ENCODE peak calls at places on chromosomes 11 and 22, in four cellular contexts. One of them, this sample, is unnamed.

GRCh38 chr11:72760543-72761400 is 8.6 kb upstream of the ARAP1 start:
- DNase-seq in lower lobe of right lung: no peak
- DNase-seq in dorsolateral prefrontal cortex: no peak
- DNase-seq in adipocyte: peak
- DNase-seq in this sample: no peak

GRCh38 chr11:121540627-121541026 is 87.9 kb upstream of the SORL1-AS1 start:
- DNase-seq in adipocyte: no peak
- DNase-seq in dorsolateral prefrontal cortex: no peak
- DNase-seq in lower lobe of right lung: no peak
- DNase-seq in this sample: no peak

GRCh38 chr22:42994917-42995562 is 19.9 kb downstream of the PACSIN2 start:
- DNase-seq in lower lobe of right lung: peak
- DNase-seq in adipocyte: peak
- DNase-seq in dorsolateral prefrontal cortex: no peak
- DNase-seq in this sample: no peak

GRCh38 chr11:45815747-45816146 is 10.8 kb downstream of the SLC35C1 start:
- DNase-seq in adipocyte: no peak
- DNase-seq in lower lobe of right lung: no peak
- DNase-seq in dorsolateral prefrontal cortex: no peak
- DNase-seq in this sample: no peak

GRCh38 chr11:75492181-75492820 is 33.4 kb downstream of the GDPD5 start:
- DNase-seq in lower lobe of right lung: no peak
- DNase-seq in adipocyte: no peak
- DNase-seq in dorsolateral prefrontal cortex: no peak
- DNase-seq in this sample: no peak

GRCh38 chr22:46622081-46622521 is 1.9 kb downstream of the GRAMD4 start:
- DNase-seq in dorsolateral prefrontal cortex: peak
- DNase-seq in lower lobe of right lung: peak
- DNase-seq in adipocyte: no peak
- DNase-seq in this sample: peak

GRCh38 chr11:116312560-116313340 is 460.0 kb downstream of the BUD13 start:
- DNase-seq in lower lobe of right lung: peak
- DNase-seq in dorsolateral prefrontal cortex: peak
- DNase-seq in adipocyte: no peak
- DNase-seq in this sample: peak

GRCh38 chr11:15339302-15339701 is 224.6 kb downstream of the INSC start:
- DNase-seq in dorsolateral prefrontal cortex: no peak
- DNase-seq in adipocyte: no peak
- DNase-seq in lower lobe of right lung: no peak
- DNase-seq in this sample: no peak

GRCh38 chr22:38417252-38418060 is 37.5 kb downstream of the KCNJ4 start:
- DNase-seq in dorsolateral prefrontal cortex: peak
- DNase-seq in lower lobe of right lung: peak
- DNase-seq in adipocyte: no peak
- DNase-seq in this sample: peak

GRCh38 chr11:60953781-60954180 is 1.8 kb upstream of the SLC15A3 start:
- DNase-seq in adipocyte: no peak
- DNase-seq in dorsolateral prefrontal cortex: no peak
- DNase-seq in lower lobe of right lung: no peak
- DNase-seq in this sample: no peak

GRCh38 chr22:37538590-37539357 is 19.6 kb upstream of the CARD10 start:
- DNase-seq in dorsolateral prefrontal cortex: peak
- DNase-seq in lower lobe of right lung: peak
- DNase-seq in adipocyte: peak
- DNase-seq in this sample: peak

GRCh38 chr11:110093407-110094297 is 460 bp downstream of the ZC3H12C start:
- DNase-seq in adipocyte: peak
- DNase-seq in lower lobe of right lung: peak
- DNase-seq in dorsolateral prefrontal cortex: peak
- DNase-seq in this sample: peak

GRCh38 chr11:110092577-110093406 is at the start of gene ZC3H12C:
- DNase-seq in lower lobe of right lung: peak
- DNase-seq in dorsolateral prefrontal cortex: peak
- DNase-seq in adipocyte: peak
- DNase-seq in this sample: peak

GRCh38 chr11:110095554-110095953 is 2.4 kb downstream of the ZC3H12C start:
- DNase-seq in dorsolateral prefrontal cortex: no peak
- DNase-seq in adipocyte: no peak
- DNase-seq in lower lobe of right lung: no peak
- DNase-seq in this sample: no peak

GRCh38 chr11:110096369-110096976 is 3.3 kb downstream of the ZC3H12C start:
- DNase-seq in adipocyte: no peak
- DNase-seq in lower lobe of right lung: no peak
- DNase-seq in dorsolateral prefrontal cortex: no peak
- DNase-seq in this sample: no peak

GRCh38 chr11:110094298-110095073 is 1.3 kb downstream of the ZC3H12C start:
- DNase-seq in lower lobe of right lung: no peak
- DNase-seq in dorsolateral prefrontal cortex: no peak
- DNase-seq in adipocyte: no peak
- DNase-seq in this sample: no peak
- H3K4me3 ChIP-seq in lower lobe of right lung: peak
- H3K4me3 ChIP-seq in dorsolateral prefrontal cortex: peak
- H3K4me3 ChIP-seq in adipocyte: peak
- H3K4me3 ChIP-seq in this sample: peak

DNA sequence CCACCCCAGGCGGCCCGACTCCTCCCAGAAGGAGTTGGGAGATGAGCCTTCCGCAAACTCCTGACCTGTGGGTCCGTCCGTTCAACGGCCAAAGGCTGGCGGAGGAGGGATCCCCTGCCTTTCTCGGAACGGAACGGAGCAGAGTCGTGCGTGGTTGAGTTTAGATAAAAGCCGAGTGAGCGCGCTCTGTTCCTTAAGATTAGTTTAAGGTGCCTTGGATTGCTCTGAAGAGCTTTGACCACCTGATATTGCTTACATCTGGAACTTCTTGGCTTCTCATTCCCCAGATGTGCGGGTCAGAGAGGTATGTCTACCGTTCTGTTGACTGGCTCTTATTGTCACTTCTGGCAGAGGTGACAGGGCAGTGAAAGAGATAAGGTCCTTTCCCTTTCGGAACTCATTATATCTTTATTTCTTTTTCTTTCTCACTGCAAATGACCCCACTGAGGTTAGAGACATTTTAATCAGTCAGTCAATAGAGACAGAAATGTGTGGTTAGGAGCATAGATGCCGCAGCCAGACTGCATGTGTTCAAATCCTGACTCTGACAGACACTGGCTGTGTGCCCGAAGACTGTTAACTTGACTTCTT is at the start of gene TRIM6:
- DNase-seq in lower lobe of right lung: peak
- DNase-seq in adipocyte: peak
- DNase-seq in dorsolateral prefrontal cortex: no peak
- DNase-seq in this sample: peak
- H3K4me3 ChIP-seq in lower lobe of right lung: peak
- H3K4me3 ChIP-seq in adipocyte: peak
- H3K4me3 ChIP-seq in dorsolateral prefrontal cortex: peak
- H3K4me3 ChIP-seq in this sample: peak

GRCh38 chr11:4186464-4187054 is 92.0 kb downstream of the RRM1 start:
- DNase-seq in dorsolateral prefrontal cortex: no peak
- DNase-seq in adipocyte: no peak
- DNase-seq in lower lobe of right lung: no peak
- DNase-seq in this sample: no peak
- H3K4me3 ChIP-seq in dorsolateral prefrontal cortex: peak
- H3K4me3 ChIP-seq in adipocyte: peak
- H3K4me3 ChIP-seq in lower lobe of right lung: peak
- H3K4me3 ChIP-seq in this sample: peak

GRCh38 chr11:30016588-30017363 is at the start of gene KCNA4:
- DNase-seq in adipocyte: peak
- DNase-seq in lower lobe of right lung: peak
- DNase-seq in dorsolateral prefrontal cortex: peak
- DNase-seq in this sample: no peak
- H3K4me3 ChIP-seq in adipocyte: peak
- H3K4me3 ChIP-seq in lower lobe of right lung: peak
- H3K4me3 ChIP-seq in dorsolateral prefrontal cortex: peak
- H3K4me3 ChIP-seq in this sample: no peak

DNA sequence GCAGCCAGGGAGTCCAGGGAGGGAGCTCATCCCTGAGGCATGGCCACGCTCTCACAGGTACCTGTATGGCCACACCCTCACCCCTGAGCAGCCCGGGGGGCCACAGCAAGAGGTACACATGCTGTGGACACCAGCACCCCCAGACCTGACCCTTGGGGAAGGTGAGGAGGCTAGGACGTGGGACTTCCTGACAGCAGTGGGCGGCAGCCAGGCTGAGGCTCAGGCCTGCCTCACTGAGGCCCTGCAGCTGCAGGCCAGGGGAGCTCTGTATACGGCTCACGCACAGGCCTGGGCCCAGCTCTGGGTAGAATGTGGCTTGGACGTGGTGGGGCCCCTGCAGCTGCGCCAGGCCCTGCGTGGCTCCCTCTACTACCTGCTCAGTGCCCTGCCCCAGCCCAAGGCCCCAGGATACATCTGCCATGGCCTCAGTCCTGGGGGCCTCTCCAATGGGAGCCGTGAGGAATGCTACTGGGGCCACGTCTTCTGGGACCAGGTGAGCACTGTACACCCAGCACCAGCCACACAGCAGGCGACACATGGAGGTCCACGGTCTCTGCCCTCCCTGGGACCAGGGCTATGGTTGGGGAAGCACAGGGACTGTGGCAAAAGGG is 1.8 kb downstream of the PGGHG start:
- DNase-seq in lower lobe of right lung: peak
- DNase-seq in adipocyte: no peak
- DNase-seq in dorsolateral prefrontal cortex: no peak
- DNase-seq in this sample: peak
- H3K4me3 ChIP-seq in lower lobe of right lung: no peak
- H3K4me3 ChIP-seq in adipocyte: no peak
- H3K4me3 ChIP-seq in dorsolateral prefrontal cortex: no peak
- H3K4me3 ChIP-seq in this sample: no peak

GRCh38 chr22:23696326-23696851 is 5.6 kb downstream of the RGL4 start:
- DNase-seq in lower lobe of right lung: peak
- DNase-seq in dorsolateral prefrontal cortex: no peak
- DNase-seq in adipocyte: no peak
- DNase-seq in this sample: no peak

GRCh38 chr22:23695141-23695540 is 4.3 kb downstream of the RGL4 start:
- DNase-seq in lower lobe of right lung: no peak
- DNase-seq in dorsolateral prefrontal cortex: no peak
- DNase-seq in adipocyte: no peak
- DNase-seq in this sample: no peak

GRCh38 chr22:23697031-23697970 is 6.5 kb downstream of the RGL4 start:
- DNase-seq in adipocyte: no peak
- DNase-seq in lower lobe of right lung: no peak
- DNase-seq in dorsolateral prefrontal cortex: no peak
- DNase-seq in this sample: no peak

GRCh38 chr22:23693979-23694680 is 3.3 kb downstream of the RGL4 start:
- DNase-seq in dorsolateral prefrontal cortex: no peak
- DNase-seq in lower lobe of right lung: no peak
- DNase-seq in adipocyte: no peak
- DNase-seq in this sample: no peak

DNA sequence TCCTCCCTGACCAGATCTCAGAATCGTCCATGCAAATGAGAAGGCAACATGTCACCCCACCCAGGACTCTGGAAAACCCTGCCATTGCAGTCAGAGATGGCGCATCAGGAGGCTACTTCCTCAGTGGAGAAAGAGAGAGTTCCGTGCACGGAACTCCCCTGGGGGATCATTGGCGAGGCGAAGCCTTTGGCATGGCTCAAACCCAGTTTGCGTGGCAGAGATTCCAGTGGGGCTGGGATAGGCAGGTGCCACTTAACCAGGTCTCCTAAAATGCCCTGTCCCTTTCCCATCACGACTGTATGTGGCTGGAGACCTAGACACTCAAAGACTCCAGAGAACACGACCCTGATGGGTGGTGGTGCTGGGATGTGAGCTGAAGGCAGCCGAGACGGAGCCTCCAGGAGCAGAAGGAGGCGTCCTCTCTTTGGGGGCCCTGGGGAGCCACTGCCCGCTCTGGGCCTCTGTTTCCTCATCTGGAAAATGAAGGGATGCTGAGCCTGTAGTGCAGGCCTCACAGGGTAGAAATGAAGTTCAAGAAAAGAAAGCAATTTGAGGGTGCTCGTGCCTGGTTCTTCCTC is 5.0 kb downstream of the RGL4 start:
- DNase-seq in adipocyte: no peak
- DNase-seq in lower lobe of right lung: no peak
- DNase-seq in dorsolateral prefrontal cortex: no peak
- DNase-seq in this sample: no peak
- H3K4me3 ChIP-seq in adipocyte: no peak
- H3K4me3 ChIP-seq in lower lobe of right lung: no peak
- H3K4me3 ChIP-seq in dorsolateral prefrontal cortex: no peak
- H3K4me3 ChIP-seq in this sample: no peak

GRCh38 chr11:57777969-57778317 is 16.3 kb downstream of the CTNND1 start:
- DNase-seq in adipocyte: no peak
- DNase-seq in dorsolateral prefrontal cortex: no peak
- DNase-seq in lower lobe of right lung: no peak
- DNase-seq in this sample: peak
- H3K4me3 ChIP-seq in adipocyte: peak
- H3K4me3 ChIP-seq in dorsolateral prefrontal cortex: peak
- H3K4me3 ChIP-seq in lower lobe of right lung: peak
- H3K4me3 ChIP-seq in this sample: peak

DNA sequence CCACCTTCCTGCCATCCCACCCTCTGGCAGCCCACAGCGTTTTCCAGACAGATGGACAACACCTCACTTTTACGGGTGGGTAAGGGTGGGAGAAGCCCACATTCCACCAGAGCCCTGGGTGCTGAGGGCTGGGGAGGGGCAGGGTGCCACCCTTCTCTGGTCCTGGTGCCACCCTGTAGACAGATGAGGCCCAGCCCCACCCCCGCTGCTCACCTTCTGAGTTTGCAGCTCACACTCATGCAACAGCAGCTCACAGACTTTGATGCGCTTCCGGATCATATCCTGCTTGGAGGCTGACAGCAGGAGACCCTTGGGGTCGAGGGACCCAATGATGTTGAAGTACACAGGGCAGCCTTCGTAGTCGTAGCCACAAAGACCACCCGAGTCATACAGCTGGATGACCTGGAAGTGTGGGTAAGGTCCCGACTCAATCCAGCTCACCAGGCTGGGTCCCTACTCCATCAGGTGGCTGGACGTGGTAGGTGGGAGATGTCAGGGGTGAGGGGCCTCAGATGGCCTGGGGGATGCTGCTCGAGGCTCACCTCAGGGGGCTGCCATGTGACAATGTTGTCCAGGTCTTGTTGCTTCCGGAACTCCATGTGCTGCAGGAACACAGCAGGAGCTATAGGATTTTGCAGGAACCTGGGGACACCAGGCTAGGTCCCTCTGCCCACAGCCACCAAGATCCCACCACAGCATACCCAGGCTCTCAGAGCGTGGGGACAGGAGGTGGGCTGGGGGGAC is 10.3 kb downstream of the SEC14L4 start:
- DNase-seq in adipocyte: no peak
- DNase-seq in lower lobe of right lung: peak
- DNase-seq in dorsolateral prefrontal cortex: no peak
- DNase-seq in this sample: no peak
- H3K4me3 ChIP-seq in adipocyte: no peak
- H3K4me3 ChIP-seq in lower lobe of right lung: no peak
- H3K4me3 ChIP-seq in dorsolateral prefrontal cortex: no peak
- H3K4me3 ChIP-seq in this sample: no peak